ENCODE peak calls at places on chromosomes 7 and 10, in eight cellular contexts. Y is naive thymus-derived CD4-positive, alpha-beta T cell; M is GM04503; C is tibial artery; Z is stimulated activated CD8-positive, alpha-beta memory T cell treated with anti-CD3 and anti-CD28 coated beads, Interleukin-12 subunit alpha, Interleukin-12 subunit beta, amount 100 ng/mL, for 1 hour; F is PC-9; V is ACHN; T is activated naive CD8-positive, alpha-beta T cell treated with anti-CD3 and anti-CD28 coated beads, Interleukin-2, amount 50 U/mL, for 24 hours. O is an unnamed sample.

GRCh38 chr7:22442187-22442886 is 57.7 kb downstream of the STEAP1B start:
- DNase-seq in M (no peak), T (no peak), Z (no peak), V (no peak), F (no peak), Y (no peak), C (no peak), O (no peak)

GRCh38 chr10:3805791-3806381 is 20.9 kb upstream of the KLF6 start:
- DNase-seq in F (peak), T (no peak), Z (no peak), V (peak), Y (no peak), M (peak), C (peak), O (peak)

GRCh38 chr10:63260860-63261251 is 127.7 kb downstream of the NRBF2 start:
- DNase-seq in C (no peak), F (no peak), Y (no peak), T (no peak), M (no peak), V (no peak), Z (no peak), O (no peak)

GRCh38 chr7:131604841-131605279 is 48.4 kb upstream of the PODXL start:
- DNase-seq in C (no peak), T (no peak), F (peak), Z (no peak), M (peak), Y (no peak), V (no peak), O (no peak)

GRCh38 chr7:47153076-47153475 is 428.8 kb downstream of the TNS3 start:
- DNase-seq in M (peak), C (peak), V (peak), T (no peak), Y (no peak), F (peak), Z (no peak), O (no peak)

GRCh38 chr7:99128076-99128950 is 15.6 kb downstream of the SMURF1 start:
- DNase-seq in Y (no peak), V (no peak), C (no peak), M (no peak), T (no peak), F (no peak), Z (no peak), O (no peak)

GRCh38 chr7:362416-363096 is 72.6 kb downstream of the FOXL3 start:
- DNase-seq in M (no peak), F (no peak), Z (peak), V (no peak), T (peak), C (no peak), Y (peak), O (peak)

GRCh38 chr10:82150123-82150900 is 275.3 kb downstream of the NRG3 start:
- DNase-seq in M (no peak), C (no peak), Y (no peak), Z (no peak), F (peak), T (no peak), V (peak), O (peak)

GRCh38 chr10:118924493-118924892 is 105.0 kb upstream of the NANOS1 start:
- DNase-seq in M (no peak), C (no peak), Z (no peak), Y (no peak), V (no peak), T (no peak), F (no peak), O (no peak)

GRCh38 chr10:77049896-77050295 is 587.7 kb downstream of the KCNMA1 start:
- DNase-seq in T (no peak), V (no peak), F (no peak), C (no peak), Z (no peak), M (peak), Y (no peak), O (no peak)

GRCh38 chr10:5550621-5551530 is 26.1 kb downstream of the CALML3 start:
- DNase-seq in C (no peak), Z (no peak), T (no peak), M (no peak), Y (no peak), F (peak), V (no peak), O (no peak)

GRCh38 chr10:132158810-132159209 is 27.9 kb upstream of the DPYSL4 start:
- DNase-seq in Z (no peak), M (no peak), V (no peak), T (no peak), F (no peak), Y (no peak), C (no peak), O (peak)

GRCh38 chr7:157996359-157997079 is 591.1 kb downstream of the PTPRN2 start:
- DNase-seq in C (no peak), M (no peak), Y (no peak), F (no peak), T (no peak), Z (no peak), V (no peak), O (no peak)